ENCODE peak calls at places on chromosomes 5 and 9, in seven cellular contexts. One of them, this sample, is unnamed.

GRCh38 chr9:114223564-114224246 is 68.4 kb downstream of the COL27A1 start:
- DNase-seq in AG10803: peak
- DNase-seq in HCT116: peak
- DNase-seq in NCI-H446 treated with DMSO at 0.1 percent for 48 hours: no peak
- DNase-seq in HuH-7.5: peak
- DNase-seq in NCI-H187: no peak
- DNase-seq in germinal center: no peak
- DNase-seq in this sample: peak

GRCh38 chr5:369151-369939 is 47.8 kb downstream of the AHRR start:
- DNase-seq in AG10803: no peak
- DNase-seq in NCI-H187: no peak
- DNase-seq in HuH-7.5: no peak
- DNase-seq in NCI-H446 treated with DMSO at 0.1 percent for 48 hours: no peak
- DNase-seq in HCT116: no peak
- DNase-seq in germinal center: no peak
- DNase-seq in this sample: no peak

GRCh38 chr5:76402251-76402879 is 720 bp upstream of the IQGAP2 start:
- DNase-seq in HuH-7.5: peak
- DNase-seq in NCI-H446 treated with DMSO at 0.1 percent for 48 hours: no peak
- DNase-seq in NCI-H187: no peak
- DNase-seq in AG10803: no peak
- DNase-seq in HCT116: no peak
- DNase-seq in germinal center: peak
- DNase-seq in this sample: no peak

GRCh38 chr9:9392755-9393154 is 1220.0 kb downstream of the PTPRD start:
- DNase-seq in HuH-7.5: no peak
- DNase-seq in AG10803: no peak
- DNase-seq in HCT116: no peak
- DNase-seq in germinal center: no peak
- DNase-seq in NCI-H446 treated with DMSO at 0.1 percent for 48 hours: no peak
- DNase-seq in NCI-H187: no peak
- DNase-seq in this sample: no peak

GRCh38 chr5:76571595-76571994 is 51.6 kb downstream of the F2RL2 start:
- DNase-seq in HuH-7.5: no peak
- DNase-seq in NCI-H187: no peak
- DNase-seq in AG10803: no peak
- DNase-seq in HCT116: no peak
- DNase-seq in germinal center: no peak
- DNase-seq in NCI-H446 treated with DMSO at 0.1 percent for 48 hours: no peak
- DNase-seq in this sample: no peak

GRCh38 chr5:111068208-111068607 is 3.3 kb upstream of the TSLP start:
- DNase-seq in NCI-H187: no peak
- DNase-seq in NCI-H446 treated with DMSO at 0.1 percent for 48 hours: no peak
- DNase-seq in HuH-7.5: no peak
- DNase-seq in HCT116: no peak
- DNase-seq in germinal center: no peak
- DNase-seq in AG10803: no peak
- DNase-seq in this sample: no peak

GRCh38 chr5:134579284-134579771 is 53.3 kb downstream of the SAR1B start:
- DNase-seq in HCT116: no peak
- DNase-seq in AG10803: no peak
- DNase-seq in NCI-H446 treated with DMSO at 0.1 percent for 48 hours: no peak
- DNase-seq in NCI-H187: no peak
- DNase-seq in HuH-7.5: no peak
- DNase-seq in germinal center: no peak
- DNase-seq in this sample: no peak

GRCh38 chr9:90847971-90848370 is 46.4 kb downstream of the SYK start:
- DNase-seq in HCT116: no peak
- DNase-seq in germinal center: no peak
- DNase-seq in NCI-H446 treated with DMSO at 0.1 percent for 48 hours: no peak
- DNase-seq in AG10803: no peak
- DNase-seq in HuH-7.5: no peak
- DNase-seq in NCI-H187: no peak
- DNase-seq in this sample: no peak

GRCh38 chr5:168291961-168292782 is 727 bp downstream of the WWC1 start:
- DNase-seq in NCI-H187: no peak
- DNase-seq in HuH-7.5: peak
- DNase-seq in germinal center: peak
- DNase-seq in HCT116: no peak
- DNase-seq in AG10803: no peak
- DNase-seq in NCI-H446 treated with DMSO at 0.1 percent for 48 hours: no peak
- DNase-seq in this sample: no peak

GRCh38 chr5:59800375-59800893 is 93.1 kb downstream of the PDE4D start:
- DNase-seq in NCI-H446 treated with DMSO at 0.1 percent for 48 hours: no peak
- DNase-seq in HuH-7.5: no peak
- DNase-seq in NCI-H187: no peak
- DNase-seq in HCT116: no peak
- DNase-seq in germinal center: no peak
- DNase-seq in AG10803: no peak
- DNase-seq in this sample: no peak

GRCh38 chr5:146042628-146043279 is 62.6 kb downstream of the PLAC8L1 start:
- DNase-seq in HuH-7.5: no peak
- DNase-seq in HCT116: peak
- DNase-seq in AG10803: peak
- DNase-seq in germinal center: no peak
- DNase-seq in NCI-H446 treated with DMSO at 0.1 percent for 48 hours: peak
- DNase-seq in NCI-H187: no peak
- DNase-seq in this sample: no peak

GRCh38 chr9:15278290-15278689 is 28.7 kb downstream of the TTC39B start:
- DNase-seq in HuH-7.5: no peak
- DNase-seq in HCT116: no peak
- DNase-seq in AG10803: no peak
- DNase-seq in NCI-H187: no peak
- DNase-seq in NCI-H446 treated with DMSO at 0.1 percent for 48 hours: no peak
- DNase-seq in germinal center: no peak
- DNase-seq in this sample: no peak

GRCh38 chr5:776862-777711 is 7.4 kb downstream of the ZDHHC11B start:
- DNase-seq in AG10803: no peak
- DNase-seq in NCI-H446 treated with DMSO at 0.1 percent for 48 hours: no peak
- DNase-seq in NCI-H187: no peak
- DNase-seq in germinal center: no peak
- DNase-seq in HuH-7.5: no peak
- DNase-seq in HCT116: no peak
- DNase-seq in this sample: peak

GRCh38 chr5:67211926-67212325 is 15.3 kb upstream of the CD180 start:
- DNase-seq in HuH-7.5: no peak
- DNase-seq in NCI-H446 treated with DMSO at 0.1 percent for 48 hours: no peak
- DNase-seq in NCI-H187: no peak
- DNase-seq in HCT116: no peak
- DNase-seq in AG10803: peak
- DNase-seq in germinal center: no peak
- DNase-seq in this sample: peak

GRCh38 chr9:134955156-134955555 is 37.4 kb upstream of the FCN1 start:
- DNase-seq in HCT116: no peak
- DNase-seq in NCI-H187: no peak
- DNase-seq in HuH-7.5: no peak
- DNase-seq in AG10803: no peak
- DNase-seq in germinal center: no peak
- DNase-seq in NCI-H446 treated with DMSO at 0.1 percent for 48 hours: no peak
- DNase-seq in this sample: no peak

GRCh38 chr5:11955386-11955785 is 51.1 kb upstream of the CTNND2 start:
- DNase-seq in AG10803: no peak
- DNase-seq in HuH-7.5: no peak
- DNase-seq in HCT116: no peak
- DNase-seq in NCI-H446 treated with DMSO at 0.1 percent for 48 hours: no peak
- DNase-seq in NCI-H187: no peak
- DNase-seq in germinal center: no peak
- DNase-seq in this sample: no peak

GRCh38 chr9:107020040-107020530 is 157.1 kb downstream of the ZNF462 start:
- DNase-seq in AG10803: peak
- DNase-seq in NCI-H446 treated with DMSO at 0.1 percent for 48 hours: no peak
- DNase-seq in germinal center: no peak
- DNase-seq in NCI-H187: no peak
- DNase-seq in HuH-7.5: no peak
- DNase-seq in HCT116: no peak
- DNase-seq in this sample: peak

GRCh38 chr5:154285661-154286408 is 95.3 kb downstream of the GALNT10 start:
- DNase-seq in germinal center: no peak
- DNase-seq in AG10803: peak
- DNase-seq in HuH-7.5: no peak
- DNase-seq in NCI-H446 treated with DMSO at 0.1 percent for 48 hours: no peak
- DNase-seq in NCI-H187: no peak
- DNase-seq in HCT116: no peak
- DNase-seq in this sample: no peak

GRCh38 chr5:26700759-26701384 is 337.5 kb downstream of the CDH9 start:
- DNase-seq in HuH-7.5: peak
- DNase-seq in HCT116: no peak
- DNase-seq in NCI-H187: peak
- DNase-seq in AG10803: no peak
- DNase-seq in germinal center: no peak
- DNase-seq in NCI-H446 treated with DMSO at 0.1 percent for 48 hours: peak
- DNase-seq in this sample: peak

GRCh38 chr9:108668191-108668940 is 187.4 kb downstream of the ACTL7B start:
- DNase-seq in AG10803: no peak
- DNase-seq in HuH-7.5: no peak
- DNase-seq in germinal center: no peak
- DNase-seq in NCI-H187: no peak
- DNase-seq in HCT116: no peak
- DNase-seq in NCI-H446 treated with DMSO at 0.1 percent for 48 hours: no peak
- DNase-seq in this sample: no peak

GRCh38 chr5:172835246-172836030 is 1.4 kb downstream of the ERGIC1 start:
- DNase-seq in HuH-7.5: no peak
- DNase-seq in NCI-H446 treated with DMSO at 0.1 percent for 48 hours: no peak
- DNase-seq in HCT116: no peak
- DNase-seq in AG10803: no peak
- DNase-seq in NCI-H187: no peak
- DNase-seq in germinal center: peak
- DNase-seq in this sample: no peak

GRCh38 chr5:53972314-53972713 is 338.1 kb downstream of the ARL15 start:
- DNase-seq in germinal center: no peak
- DNase-seq in NCI-H446 treated with DMSO at 0.1 percent for 48 hours: no peak
- DNase-seq in HuH-7.5: no peak
- DNase-seq in HCT116: no peak
- DNase-seq in AG10803: no peak
- DNase-seq in NCI-H187: no peak
- DNase-seq in this sample: no peak

GRCh38 chr5:102691434-102691833 is 63.7 kb upstream of the PAM start:
- DNase-seq in NCI-H187: no peak
- DNase-seq in germinal center: no peak
- DNase-seq in NCI-H446 treated with DMSO at 0.1 percent for 48 hours: no peak
- DNase-seq in AG10803: peak
- DNase-seq in HuH-7.5: no peak
- DNase-seq in HCT116: no peak
- DNase-seq in this sample: no peak

GRCh38 chr9:127223810-127224177 is 40.8 kb upstream of the GARNL3 start:
- DNase-seq in NCI-H446 treated with DMSO at 0.1 percent for 48 hours: no peak
- DNase-seq in NCI-H187: no peak
- DNase-seq in germinal center: no peak
- DNase-seq in HuH-7.5: no peak
- DNase-seq in AG10803: no peak
- DNase-seq in HCT116: no peak
- DNase-seq in this sample: no peak

GRCh38 chr5:156481741-156482140 is 154.8 kb downstream of the SGCD start:
- DNase-seq in HCT116: no peak
- DNase-seq in NCI-H446 treated with DMSO at 0.1 percent for 48 hours: peak
- DNase-seq in germinal center: no peak
- DNase-seq in NCI-H187: no peak
- DNase-seq in HuH-7.5: no peak
- DNase-seq in AG10803: no peak
- DNase-seq in this sample: no peak

GRCh38 chr5:30040483-30041116 is 1152.9 kb upstream of the CDH6 start:
- DNase-seq in AG10803: peak
- DNase-seq in NCI-H446 treated with DMSO at 0.1 percent for 48 hours: peak
- DNase-seq in germinal center: no peak
- DNase-seq in HCT116: peak
- DNase-seq in HuH-7.5: peak
- DNase-seq in NCI-H187: no peak
- DNase-seq in this sample: peak

GRCh38 chr9:130908129-130908877 is 11.7 kb upstream of the QRFP start:
- DNase-seq in AG10803: no peak
- DNase-seq in NCI-H446 treated with DMSO at 0.1 percent for 48 hours: no peak
- DNase-seq in HuH-7.5: no peak
- DNase-seq in HCT116: no peak
- DNase-seq in germinal center: no peak
- DNase-seq in NCI-H187: no peak
- DNase-seq in this sample: no peak

GRCh38 chr9:25261445-25261844 is 416.8 kb downstream of the TUSC1 start:
- DNase-seq in HCT116: no peak
- DNase-seq in germinal center: no peak
- DNase-seq in HuH-7.5: no peak
- DNase-seq in NCI-H187: no peak
- DNase-seq in NCI-H446 treated with DMSO at 0.1 percent for 48 hours: no peak
- DNase-seq in AG10803: no peak
- DNase-seq in this sample: no peak

GRCh38 chr5:157571357-157571827 is 4.2 kb downstream of the ADAM19 start:
- DNase-seq in HuH-7.5: no peak
- DNase-seq in NCI-H187: no peak
- DNase-seq in HCT116: no peak
- DNase-seq in AG10803: peak
- DNase-seq in NCI-H446 treated with DMSO at 0.1 percent for 48 hours: no peak
- DNase-seq in germinal center: peak
- DNase-seq in this sample: no peak

GRCh38 chr5:759111-759741 is 25.3 kb downstream of the ZDHHC11B start:
- DNase-seq in AG10803: peak
- DNase-seq in HCT116: no peak
- DNase-seq in HuH-7.5: peak
- DNase-seq in NCI-H187: no peak
- DNase-seq in NCI-H446 treated with DMSO at 0.1 percent for 48 hours: no peak
- DNase-seq in germinal center: no peak
- DNase-seq in this sample: peak

GRCh38 chr9:97980479-97980803 is 2.7 kb upstream of the ANP32B start:
- DNase-seq in AG10803: peak
- DNase-seq in germinal center: no peak
- DNase-seq in HCT116: no peak
- DNase-seq in NCI-H446 treated with DMSO at 0.1 percent for 48 hours: no peak
- DNase-seq in NCI-H187: no peak
- DNase-seq in HuH-7.5: no peak
- DNase-seq in this sample: no peak

GRCh38 chr5:110726249-110727024 is at the start of gene TMEM232:
- DNase-seq in NCI-H187: peak
- DNase-seq in HCT116: no peak
- DNase-seq in germinal center: peak
- DNase-seq in NCI-H446 treated with DMSO at 0.1 percent for 48 hours: no peak
- DNase-seq in HuH-7.5: peak
- DNase-seq in AG10803: peak
- DNase-seq in this sample: peak